ENCODE peak calls at places on chromosomes 7 and 10, in four cellular contexts. E is progenitor cell of endocrine pancreas, W is LoVo, P is bronchial epithelial cell. J is an unnamed sample.
A peak's percentile ranks its signal among the peaks of the same experiment; 100 is the strongest.

GRCh38 chr7:32890553-32891045 is 961 bp downstream of the KBTBD2 start:
- DNase-seq in P (peak; percentile 74), W (peak; percentile 72), E (no peak), J (no peak)

GRCh38 chr10:131972474-131973071 is 9.2 kb downstream of the BNIP3 start:
- DNase-seq in E (no peak), W (no peak), P (no peak), J (no peak)

GRCh38 chr10:52818019-52818418 is 45.4 kb upstream of the MBL2 start:
- DNase-seq in E (no peak), P (peak; percentile 90), W (peak; percentile 59), J (peak; percentile 11)

GRCh38 chr7:29342761-29343160 is 148.2 kb downstream of the CHN2 start:
- DNase-seq in P (peak; percentile 85), E (no peak), W (no peak), J (no peak)

GRCh38 chr7:17421941-17422340 is 123.5 kb downstream of the AHR start:
- DNase-seq in P (no peak), E (no peak), W (peak; percentile 48), J (no peak)

GRCh38 chr7:1939434-1940401 is 269.6 kb downstream of the ELFN1 start:
- DNase-seq in W (no peak), P (peak; percentile 48), E (no peak), J (no peak)

GRCh38 chr7:92590711-92591310 is 621 bp upstream of the FAM133B start:
- DNase-seq in E (no peak), P (no peak), W (no peak), J (no peak)

GRCh38 chr7:84200859-84201258 is 6.3 kb upstream of the SEMA3A start:
- DNase-seq in W (no peak), E (no peak), P (peak; percentile 91), J (no peak)

GRCh38 chr7:46627038-46627315 is 705.9 kb upstream of the IGFBP3 start:
- DNase-seq in P (no peak), E (no peak), W (no peak), J (no peak)

GRCh38 chr7:128848289-128849155 is 14.1 kb upstream of the ATP6V1F start:
- DNase-seq in P (no peak), E (no peak), W (no peak), J (no peak)

GRCh38 chr7:141466151-141466904 is 84.9 kb upstream of the AGK start:
- DNase-seq in P (no peak), E (no peak), W (no peak), J (no peak)

GRCh38 chr7:151104411-151105235 is 18.3 kb downstream of the AGAP3 start:
- DNase-seq in E (no peak), P (no peak), W (no peak), J (peak; percentile 89)

GRCh38 chr10:13503745-13504463 is 24.9 kb downstream of the BEND7 start:
- DNase-seq in W (no peak), E (no peak), P (peak; percentile 46), J (no peak)

GRCh38 chr7:151175793-151176311 is 8.4 kb upstream of the GBX1 start:
- DNase-seq in W (no peak), P (no peak), E (no peak), J (peak; percentile 90)

J was measured in H7.